ENCODE peak calls at places on chromosome 16, in five cellular contexts. U is MM.1S, S is PC-3, L is neural progenitor cell, J is SK-N-SH. D is an unnamed sample.

GRCh38 chr16:81319221-81319912 is 4.6 kb downstream of the GAN start:
- DNase-seq in U (no peak), S (peak; percentile 45), L (no peak), J (no peak), D (no peak)

GRCh38 chr16:72677662-72678447 is 370.1 kb downstream of the ZFHX3 start:
- DNase-seq in U (no peak), S (peak; percentile 10), L (no peak), J (no peak), D (no peak)

GRCh38 chr16:11097094-11097781 is 152.9 kb downstream of the CLEC16A start:
- DNase-seq in U (no peak), S (no peak), L (no peak), J (peak; percentile 64), D (no peak)

GRCh38 chr16:4309833-4310266 is 6.0 kb upstream of the GLIS2 start:
- DNase-seq in U (peak; percentile 76), S (peak; percentile 58), L (peak; percentile 87), J (no peak), D (peak; percentile 91)

GRCh38 chr16:31202402-31203385 is at the start of gene PYCARD:
- DNase-seq in U (peak; percentile 25), S (peak; percentile 17), L (peak; percentile 49), J (peak; percentile 60), D (peak; percentile 71)

GRCh38 chr16:88885693-88886253 is 19.3 kb upstream of the PABPN1L start:
- DNase-seq in U (no peak), S (no peak), L (no peak), J (no peak), D (no peak)

GRCh38 chr16:73036074-73036826 is 11.7 kb downstream of the ZFHX3 start:
- DNase-seq in U (no peak), S (no peak), L (peak; percentile 96), J (no peak), D (peak; percentile 42)

GRCh38 chr16:78553268-78554044 is 454.0 kb downstream of the WWOX start:
- DNase-seq in U (no peak), S (no peak), L (no peak), J (no peak), D (no peak)

GRCh38 chr16:31071861-31072260 is 2.2 kb downstream of the ZNF668 start:
- DNase-seq in U (no peak), S (peak; percentile 15), L (peak; percentile 28), J (no peak), D (no peak)

GRCh38 chr16:23072769-23073549 is 76.3 kb downstream of the USP31 start:
- DNase-seq in U (no peak), S (peak; percentile 12), L (peak; percentile 11), J (peak; percentile 31), D (no peak)

GRCh38 chr16:81511371-81511770 is 66.8 kb downstream of the CMIP start:
- DNase-seq in U (no peak), S (peak; percentile 94), L (no peak), J (no peak), D (no peak)

GRCh38 chr16:54303613-54304012 is 17.0 kb upstream of the IRX3 start:
- DNase-seq in U (no peak), S (no peak), L (no peak), J (no peak), D (no peak)

GRCh38 chr16:31088459-31089183 is at the start of gene PRSS53:
- DNase-seq in U (no peak), S (no peak), L (no peak), J (no peak), D (no peak)

GRCh38 chr16:15970202-15970601 is 20.8 kb downstream of the ABCC1 start:
- DNase-seq in U (no peak), S (peak; percentile 16), L (peak; percentile 41), J (no peak), D (peak; percentile 63)

GRCh38 chr16:88531346-88531745 is 38.9 kb upstream of the ZC3H18 start:
- DNase-seq in U (no peak), S (no peak), L (no peak), J (no peak), D (no peak)

GRCh38 chr16:54178491-54178976 is 108.1 kb downstream of the IRX3 start:
- DNase-seq in U (no peak), S (no peak), L (peak; percentile 29), J (peak; percentile 82), D (no peak)

GRCh38 chr16:85007815-85008214 is 3.5 kb downstream of the ZDHHC7 start:
- DNase-seq in U (no peak), S (no peak), L (no peak), J (no peak), D (no peak)

GRCh38 chr16:85008267-85008666 is 3.1 kb downstream of the ZDHHC7 start:
- DNase-seq in U (no peak), S (no peak), L (no peak), J (no peak), D (no peak)

GRCh38 chr16:85004587-85005205 is 6.6 kb downstream of the ZDHHC7 start:
- DNase-seq in U (no peak), S (peak; percentile 71), L (no peak), J (no peak), D (no peak)

GRCh38 chr16:85005278-85006069 is 5.9 kb downstream of the ZDHHC7 start:
- DNase-seq in U (no peak), S (no peak), L (no peak), J (no peak), D (no peak)

GRCh38 chr16:85006639-85007038 is 4.7 kb downstream of the ZDHHC7 start:
- DNase-seq in U (no peak), S (no peak), L (no peak), J (no peak), D (no peak)
- H4K20me1 ChIP-seq in U (no peaks in the 10 kb centered on the region), S (peaks cover 8% of the 10 kb centered on the region), L (peaks cover 82% of the 10 kb centered on the region), J (peaks cover 8% of the 10 kb centered on the region), D (peaks cover 23% of the 10 kb centered on the region)

GRCh38 chr16:2035431-2036199 is 8.9 kb downstream of the NHERF2 start:
- DNase-seq in U (no peak), S (peak; percentile 80), L (peak; percentile 47), J (peak; percentile 66), D (no peak)
- H3K36me3 ChIP-seq in U (no peaks in the 10 kb centered on the region), S (no peaks in the 10 kb centered on the region), L (no peaks in the 10 kb centered on the region), J (peaks cover 7% of the 10 kb centered on the region), D (no peaks in the 10 kb centered on the region)

GRCh38 chr16:35480361-35480760 is 2020.9 kb downstream of the TP53TG3F start:
- DNase-seq in U (no peak), S (no peak), L (no peak), J (no peak), D (no peak)

GRCh38 chr16:35485915-35486314 is 2026.5 kb downstream of the TP53TG3F start:
- DNase-seq in U (no peak), S (no peak), L (no peak), J (no peak), D (no peak)

DNA sequence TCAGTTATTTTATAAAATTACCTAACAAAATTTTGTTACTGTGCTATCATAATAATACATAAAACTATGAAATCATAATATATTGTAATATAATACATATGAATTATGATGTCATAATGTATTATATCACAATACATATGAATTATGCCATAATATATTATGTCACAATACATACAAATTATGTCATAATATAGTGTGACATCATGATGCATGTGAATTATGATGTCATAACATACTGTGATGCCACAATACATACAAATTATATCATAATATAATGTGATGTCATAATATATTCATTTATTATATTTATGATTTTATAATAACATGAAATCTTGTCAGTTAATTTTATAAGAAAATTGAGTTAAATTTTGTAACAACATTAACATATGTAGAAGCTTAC is 2021.6 kb downstream of the TP53TG3F start:
- DNase-seq in U (no peak), S (no peak), L (no peak), J (no peak), D (no peak)
- H4K20me1 ChIP-seq in U (no peaks in the 10 kb centered on the region), S (no peaks in the 10 kb centered on the region), L (no peaks in the 10 kb centered on the region), J (no peaks in the 10 kb centered on the region), D (no peaks in the 10 kb centered on the region)

GRCh38 chr16:58186176-58186944 is 11.5 kb downstream of the CSNK2A2 start:
- DNase-seq in U (no peak), S (no peak), L (no peak), J (no peak), D (no peak)
- H3K36me3 ChIP-seq in U (peaks cover 11% of the 10 kb centered on the region), S (peaks cover 47% of the 10 kb centered on the region), L (peaks cover 14% of the 10 kb centered on the region), J (peaks cover 90% of the 10 kb centered on the region), D (peaks cover 82% of the 10 kb centered on the region)

GRCh38 chr16:85171004-85171808 is 58.9 kb upstream of the CIBAR2 start:
- DNase-seq in U (no peak), S (no peak), L (no peak), J (no peak), D (no peak)

GRCh38 chr16:85173077-85173980 is 61.1 kb upstream of the CIBAR2 start:
- DNase-seq in U (no peak), S (peak; percentile 90), L (peak; percentile 31), J (peak; percentile 87), D (no peak)

GRCh38 chr16:85170066-85171003 is 58.1 kb upstream of the CIBAR2 start:
- DNase-seq in U (no peak), S (no peak), L (peak; percentile 39), J (peak; percentile 67), D (no peak)

GRCh38 chr16:85172465-85173071 is 60.3 kb upstream of the CIBAR2 start:
- DNase-seq in U (no peak), S (peak; percentile 69), L (peak; percentile 69), J (peak; percentile 83), D (no peak)

GRCh38 chr16:85171809-85172464 is 59.7 kb upstream of the CIBAR2 start:
- DNase-seq in U (no peak), S (peak; percentile 11), L (no peak), J (peak; percentile 64), D (no peak)
- H4K20me1 ChIP-seq in U (no peaks in the 10 kb centered on the region), S (no peaks in the 10 kb centered on the region), L (peaks cover 44% of the 10 kb centered on the region), J (no peaks in the 10 kb centered on the region), D (no peaks in the 10 kb centered on the region)

GRCh38 chr16:13471036-13471435 is 448.9 kb upstream of the ERCC4 start:
- DNase-seq in U (peak; percentile 10), S (no peak), L (peak; percentile 38), J (no peak), D (no peak)
- H3K36me3 ChIP-seq in U (no peaks in the 10 kb centered on the region), S (no peaks in the 10 kb centered on the region), L (no peaks in the 10 kb centered on the region), J (no peaks in the 10 kb centered on the region), D (no peaks in the 10 kb centered on the region)

GRCh38 chr16:57446530-57447141 is 549 bp downstream of the CIAPIN1 start:
- DNase-seq in U (peak; percentile 28), S (peak; percentile 16), L (no peak), J (peak; percentile 37), D (peak; percentile 91)
- H4K20me1 ChIP-seq in U (no peaks in the 10 kb centered on the region), S (no peaks in the 10 kb centered on the region), L (no peaks in the 10 kb centered on the region), J (no peaks in the 10 kb centered on the region), D (no peaks in the 10 kb centered on the region)

D was measured in Karpas-422.